ENCODE peak calls at places on chromosomes 1 and 21, in ten cellular contexts. One of them, this sample, is unnamed. For H3K27me3 and H3K36me3, the result is how much of the 10 kb centered on the place peaks cover.

GRCh38 chr1:17046043-17046657 is 7.7 kb downstream of the SDHB start:
- DNase-seq in prostate gland: no peak
- DNase-seq in BJ: peak
- DNase-seq in K562: peak
- DNase-seq in GM23338: peak
- DNase-seq in body of pancreas: no peak
- DNase-seq in brain microvascular endothelial cell: peak
- DNase-seq in trophoblast cell: no peak
- DNase-seq in tibial nerve: no peak
- DNase-seq in neural progenitor cell: peak
- DNase-seq in this sample: no peak

GRCh38 chr1:67583462-67583950 is 101.5 kb upstream of the GADD45A start:
- DNase-seq in BJ: no peak
- DNase-seq in brain microvascular endothelial cell: no peak
- DNase-seq in prostate gland: no peak
- DNase-seq in K562: no peak
- DNase-seq in tibial nerve: no peak
- DNase-seq in neural progenitor cell: no peak
- DNase-seq in body of pancreas: no peak
- DNase-seq in trophoblast cell: no peak
- DNase-seq in GM23338: no peak
- DNase-seq in this sample: no peak

GRCh38 chr1:177170756-177171535 is at the start of gene BRINP2:
- DNase-seq in body of pancreas: peak
- DNase-seq in trophoblast cell: no peak
- DNase-seq in prostate gland: peak
- DNase-seq in neural progenitor cell: peak
- DNase-seq in GM23338: peak
- DNase-seq in K562: peak
- DNase-seq in brain microvascular endothelial cell: no peak
- DNase-seq in BJ: no peak
- DNase-seq in tibial nerve: no peak
- DNase-seq in this sample: peak

GRCh38 chr21:44571296-44571695 is 2.2 kb upstream of the KRTAP10-4 start:
- DNase-seq in tibial nerve: no peak
- DNase-seq in BJ: no peak
- DNase-seq in K562: no peak
- DNase-seq in neural progenitor cell: no peak
- DNase-seq in brain microvascular endothelial cell: no peak
- DNase-seq in prostate gland: no peak
- DNase-seq in trophoblast cell: no peak
- DNase-seq in GM23338: no peak
- DNase-seq in body of pancreas: no peak
- DNase-seq in this sample: no peak

GRCh38 chr1:2894381-2895041 is 93.0 kb upstream of the TTC34 start:
- DNase-seq in tibial nerve: no peak
- DNase-seq in prostate gland: no peak
- DNase-seq in trophoblast cell: no peak
- DNase-seq in neural progenitor cell: no peak
- DNase-seq in K562: no peak
- DNase-seq in body of pancreas: no peak
- DNase-seq in GM23338: no peak
- DNase-seq in brain microvascular endothelial cell: no peak
- DNase-seq in BJ: no peak
- DNase-seq in this sample: no peak

GRCh38 chr1:47980501-47980900 is 16.7 kb downstream of the TRABD2B start:
- DNase-seq in body of pancreas: no peak
- DNase-seq in trophoblast cell: no peak
- DNase-seq in K562: no peak
- DNase-seq in prostate gland: no peak
- DNase-seq in neural progenitor cell: no peak
- DNase-seq in tibial nerve: no peak
- DNase-seq in brain microvascular endothelial cell: no peak
- DNase-seq in BJ: no peak
- DNase-seq in GM23338: no peak
- DNase-seq in this sample: no peak

GRCh38 chr1:27321813-27322568 is at the start of gene TMEM222:
- DNase-seq in prostate gland: peak
- DNase-seq in body of pancreas: peak
- DNase-seq in trophoblast cell: peak
- DNase-seq in neural progenitor cell: peak
- DNase-seq in K562: peak
- DNase-seq in GM23338: peak
- DNase-seq in brain microvascular endothelial cell: peak
- DNase-seq in tibial nerve: peak
- DNase-seq in BJ: peak
- DNase-seq in this sample: peak

GRCh38 chr1:212557739-212558664 is 50.6 kb upstream of the ATF3 start:
- DNase-seq in trophoblast cell: peak
- DNase-seq in GM23338: peak
- DNase-seq in tibial nerve: peak
- DNase-seq in prostate gland: peak
- DNase-seq in brain microvascular endothelial cell: no peak
- DNase-seq in K562: peak
- DNase-seq in neural progenitor cell: peak
- DNase-seq in body of pancreas: peak
- DNase-seq in BJ: no peak
- DNase-seq in this sample: no peak

GRCh38 chr1:211909385-211909784 is 78.8 kb upstream of the LPGAT1 start:
- DNase-seq in brain microvascular endothelial cell: no peak
- DNase-seq in prostate gland: no peak
- DNase-seq in neural progenitor cell: no peak
- DNase-seq in BJ: no peak
- DNase-seq in K562: no peak
- DNase-seq in GM23338: no peak
- DNase-seq in trophoblast cell: no peak
- DNase-seq in tibial nerve: no peak
- DNase-seq in body of pancreas: no peak
- DNase-seq in this sample: no peak

GRCh38 chr1:182845379-182845778 is 6.2 kb downstream of the DHX9 start:
- DNase-seq in brain microvascular endothelial cell: no peak
- DNase-seq in prostate gland: no peak
- DNase-seq in trophoblast cell: no peak
- DNase-seq in tibial nerve: no peak
- DNase-seq in BJ: no peak
- DNase-seq in neural progenitor cell: no peak
- DNase-seq in K562: no peak
- DNase-seq in GM23338: no peak
- DNase-seq in body of pancreas: no peak
- DNase-seq in this sample: no peak

GRCh38 chr1:44643721-44644330 is 30.5 kb downstream of the TMEM53 start:
- DNase-seq in trophoblast cell: no peak
- DNase-seq in GM23338: no peak
- DNase-seq in body of pancreas: no peak
- DNase-seq in BJ: no peak
- DNase-seq in brain microvascular endothelial cell: no peak
- DNase-seq in K562: no peak
- DNase-seq in neural progenitor cell: no peak
- DNase-seq in prostate gland: no peak
- DNase-seq in tibial nerve: no peak
- DNase-seq in this sample: no peak

GRCh38 chr1:54804471-54805132 is 3.5 kb upstream of the TTC22 start:
- DNase-seq in prostate gland: no peak
- DNase-seq in BJ: no peak
- DNase-seq in tibial nerve: no peak
- DNase-seq in brain microvascular endothelial cell: no peak
- DNase-seq in trophoblast cell: no peak
- DNase-seq in neural progenitor cell: no peak
- DNase-seq in body of pancreas: no peak
- DNase-seq in K562: no peak
- DNase-seq in GM23338: no peak
- DNase-seq in this sample: no peak

GRCh38 chr21:42120056-42120903 is 49.2 kb downstream of the UMODL1 start:
- DNase-seq in neural progenitor cell: no peak
- DNase-seq in tibial nerve: no peak
- DNase-seq in BJ: no peak
- DNase-seq in body of pancreas: no peak
- DNase-seq in K562: no peak
- DNase-seq in trophoblast cell: peak
- DNase-seq in prostate gland: peak
- DNase-seq in GM23338: no peak
- DNase-seq in brain microvascular endothelial cell: no peak
- DNase-seq in this sample: no peak

GRCh38 chr21:25572895-25573310 is 34.4 kb downstream of the MRPL39 start:
- DNase-seq in body of pancreas: no peak
- DNase-seq in prostate gland: no peak
- DNase-seq in BJ: no peak
- DNase-seq in neural progenitor cell: no peak
- DNase-seq in tibial nerve: no peak
- DNase-seq in GM23338: no peak
- DNase-seq in brain microvascular endothelial cell: no peak
- DNase-seq in trophoblast cell: no peak
- DNase-seq in K562: no peak
- DNase-seq in this sample: no peak

GRCh38 chr21:43333301-43334062 is 93.4 kb downstream of the SIK1 start:
- DNase-seq in tibial nerve: no peak
- DNase-seq in trophoblast cell: peak
- DNase-seq in brain microvascular endothelial cell: peak
- DNase-seq in body of pancreas: peak
- DNase-seq in K562: no peak
- DNase-seq in BJ: peak
- DNase-seq in neural progenitor cell: peak
- DNase-seq in prostate gland: peak
- DNase-seq in GM23338: peak
- DNase-seq in this sample: peak

GRCh38 chr1:183769956-183770815 is 34.7 kb upstream of the RGL1 start:
- DNase-seq in K562: no peak
- DNase-seq in prostate gland: no peak
- DNase-seq in body of pancreas: no peak
- DNase-seq in neural progenitor cell: no peak
- DNase-seq in tibial nerve: no peak
- DNase-seq in BJ: no peak
- DNase-seq in trophoblast cell: no peak
- DNase-seq in GM23338: no peak
- DNase-seq in brain microvascular endothelial cell: no peak
- DNase-seq in this sample: no peak

GRCh38 chr21:44706026-44706705 is 5.2 kb downstream of the TSPEAR start:
- DNase-seq in tibial nerve: no peak
- DNase-seq in prostate gland: no peak
- DNase-seq in body of pancreas: no peak
- DNase-seq in trophoblast cell: no peak
- DNase-seq in K562: no peak
- DNase-seq in GM23338: peak
- DNase-seq in brain microvascular endothelial cell: no peak
- DNase-seq in neural progenitor cell: no peak
- DNase-seq in BJ: no peak
- DNase-seq in this sample: no peak

GRCh38 chr1:214551436-214552173 is at the start of gene PTPN14:
- DNase-seq in trophoblast cell: peak
- DNase-seq in K562: no peak
- DNase-seq in GM23338: peak
- DNase-seq in neural progenitor cell: peak
- DNase-seq in body of pancreas: peak
- DNase-seq in tibial nerve: peak
- DNase-seq in BJ: peak
- DNase-seq in brain microvascular endothelial cell: peak
- DNase-seq in prostate gland: peak
- DNase-seq in this sample: peak

GRCh38 chr1:11458811-11459275 is 20.1 kb upstream of the DISP3 start:
- DNase-seq in neural progenitor cell: peak
- DNase-seq in brain microvascular endothelial cell: no peak
- DNase-seq in body of pancreas: peak
- DNase-seq in BJ: no peak
- DNase-seq in GM23338: no peak
- DNase-seq in K562: no peak
- DNase-seq in prostate gland: peak
- DNase-seq in tibial nerve: no peak
- DNase-seq in trophoblast cell: no peak
- DNase-seq in this sample: no peak

GRCh38 chr1:21344750-21345443 is 54.6 kb upstream of the ECE1 start:
- DNase-seq in neural progenitor cell: peak
- DNase-seq in trophoblast cell: no peak
- DNase-seq in brain microvascular endothelial cell: no peak
- DNase-seq in BJ: no peak
- DNase-seq in body of pancreas: no peak
- DNase-seq in K562: peak
- DNase-seq in tibial nerve: no peak
- DNase-seq in GM23338: peak
- DNase-seq in prostate gland: no peak
- DNase-seq in this sample: no peak

GRCh38 chr1:224631471-224632105 is 15.5 kb downstream of the CNIH3 start:
- DNase-seq in BJ: no peak
- DNase-seq in prostate gland: no peak
- DNase-seq in body of pancreas: no peak
- DNase-seq in trophoblast cell: no peak
- DNase-seq in tibial nerve: no peak
- DNase-seq in GM23338: no peak
- DNase-seq in neural progenitor cell: no peak
- DNase-seq in brain microvascular endothelial cell: no peak
- DNase-seq in K562: no peak
- DNase-seq in this sample: no peak

GRCh38 chr1:154495496-154496273 is 6.3 kb upstream of the TDRD10 start:
- DNase-seq in brain microvascular endothelial cell: no peak
- DNase-seq in prostate gland: no peak
- DNase-seq in body of pancreas: no peak
- DNase-seq in GM23338: no peak
- DNase-seq in BJ: no peak
- DNase-seq in trophoblast cell: no peak
- DNase-seq in tibial nerve: no peak
- DNase-seq in K562: no peak
- DNase-seq in neural progenitor cell: no peak
- DNase-seq in this sample: no peak
- H3K27me3 ChIP-seq in brain microvascular endothelial cell: under half
- H3K27me3 ChIP-seq in prostate gland: under half
- H3K27me3 ChIP-seq in body of pancreas: under half
- H3K27me3 ChIP-seq in GM23338: under half
- H3K27me3 ChIP-seq in BJ: under half
- H3K27me3 ChIP-seq in trophoblast cell: under half
- H3K27me3 ChIP-seq in tibial nerve: under half
- H3K27me3 ChIP-seq in K562: under half
- H3K27me3 ChIP-seq in neural progenitor cell: under half
- H3K27me3 ChIP-seq in this sample: under half

GRCh38 chr1:150961756-150962155 is 12.9 kb downstream of the CERS2 start:
- DNase-seq in tibial nerve: no peak
- DNase-seq in body of pancreas: no peak
- DNase-seq in trophoblast cell: no peak
- DNase-seq in neural progenitor cell: no peak
- DNase-seq in GM23338: no peak
- DNase-seq in K562: no peak
- DNase-seq in BJ: no peak
- DNase-seq in brain microvascular endothelial cell: no peak
- DNase-seq in prostate gland: no peak
- DNase-seq in this sample: no peak
- H3K36me3 ChIP-seq in tibial nerve: half or more
- H3K36me3 ChIP-seq in body of pancreas: under half
- H3K36me3 ChIP-seq in trophoblast cell: under half
- H3K36me3 ChIP-seq in neural progenitor cell: under half
- H3K36me3 ChIP-seq in GM23338: half or more
- H3K36me3 ChIP-seq in K562: half or more
- H3K36me3 ChIP-seq in BJ: under half
- H3K36me3 ChIP-seq in brain microvascular endothelial cell: half or more
- H3K36me3 ChIP-seq in prostate gland: under half
- H3K36me3 ChIP-seq in this sample: under half

GRCh38 chr1:244448279-244449036 is 3.3 kb downstream of the ADSS2 start:
- DNase-seq in body of pancreas: no peak
- DNase-seq in prostate gland: no peak
- DNase-seq in BJ: no peak
- DNase-seq in trophoblast cell: no peak
- DNase-seq in GM23338: no peak
- DNase-seq in K562: no peak
- DNase-seq in tibial nerve: no peak
- DNase-seq in brain microvascular endothelial cell: no peak
- DNase-seq in neural progenitor cell: no peak
- DNase-seq in this sample: no peak
- H3K4me3 ChIP-seq in body of pancreas: no peak
- H3K4me3 ChIP-seq in prostate gland: no peak
- H3K4me3 ChIP-seq in BJ: no peak
- H3K4me3 ChIP-seq in trophoblast cell: no peak
- H3K4me3 ChIP-seq in GM23338: peak
- H3K4me3 ChIP-seq in K562: no peak
- H3K4me3 ChIP-seq in tibial nerve: no peak
- H3K4me3 ChIP-seq in brain microvascular endothelial cell: peak
- H3K4me3 ChIP-seq in neural progenitor cell: peak
- H3K4me3 ChIP-seq in this sample: no peak

GRCh38 chr1:39687243-39687642 is 4.0 kb downstream of the HPCAL4 start:
- DNase-seq in trophoblast cell: no peak
- DNase-seq in body of pancreas: no peak
- DNase-seq in prostate gland: no peak
- DNase-seq in neural progenitor cell: no peak
- DNase-seq in BJ: no peak
- DNase-seq in GM23338: no peak
- DNase-seq in K562: no peak
- DNase-seq in brain microvascular endothelial cell: no peak
- DNase-seq in tibial nerve: no peak
- DNase-seq in this sample: no peak
- H3K27me3 ChIP-seq in trophoblast cell: half or more
- H3K27me3 ChIP-seq in body of pancreas: under half
- H3K27me3 ChIP-seq in prostate gland: under half
- H3K27me3 ChIP-seq in neural progenitor cell: half or more
- H3K27me3 ChIP-seq in BJ: half or more
- H3K27me3 ChIP-seq in GM23338: half or more
- H3K27me3 ChIP-seq in K562: under half
- H3K27me3 ChIP-seq in brain microvascular endothelial cell: half or more
- H3K27me3 ChIP-seq in tibial nerve: half or more
- H3K27me3 ChIP-seq in this sample: half or more